ENCODE peak calls at places on chromosomes 4 and X, in seven cellular contexts. One of them, this sample, is unnamed.

GRCh38 chr4:38869511-38869910 is 1.9 kb downstream of the FAM114A1 start:
- DNase-seq in ELF-1: no peak
- DNase-seq in frontal cortex: no peak
- DNase-seq in left cardiac atrium: no peak
- DNase-seq in progenitor cell of endocrine pancreas: no peak
- DNase-seq in GM20000: no peak
- DNase-seq in A549: no peak
- DNase-seq in this sample: no peak

GRCh38 chrX:139093201-139093600 is 381.7 kb upstream of the FGF13 start:
- DNase-seq in progenitor cell of endocrine pancreas: no peak
- DNase-seq in A549: no peak
- DNase-seq in left cardiac atrium: no peak
- DNase-seq in ELF-1: no peak
- DNase-seq in GM20000: no peak
- DNase-seq in frontal cortex: no peak
- DNase-seq in this sample: no peak

GRCh38 chrX:150257348-150258175 is 105.6 kb upstream of the MAMLD1 start:
- DNase-seq in ELF-1: no peak
- DNase-seq in left cardiac atrium: no peak
- DNase-seq in A549: no peak
- DNase-seq in GM20000: no peak
- DNase-seq in progenitor cell of endocrine pancreas: no peak
- DNase-seq in frontal cortex: no peak
- DNase-seq in this sample: no peak

GRCh38 chr4:76434901-76435688 is at the start of gene SHROOM3:
- DNase-seq in A549: no peak
- DNase-seq in progenitor cell of endocrine pancreas: no peak
- DNase-seq in left cardiac atrium: no peak
- DNase-seq in ELF-1: peak
- DNase-seq in GM20000: no peak
- DNase-seq in frontal cortex: no peak
- DNase-seq in this sample: no peak

GRCh38 chrX:139213241-139213709 is 317.3 kb upstream of the F9 start:
- DNase-seq in ELF-1: peak
- DNase-seq in A549: no peak
- DNase-seq in frontal cortex: no peak
- DNase-seq in left cardiac atrium: no peak
- DNase-seq in progenitor cell of endocrine pancreas: no peak
- DNase-seq in GM20000: no peak
- DNase-seq in this sample: no peak

GRCh38 chr4:140071806-140072205 is 82.2 kb downstream of the MAML3 start:
- DNase-seq in A549: no peak
- DNase-seq in left cardiac atrium: peak
- DNase-seq in progenitor cell of endocrine pancreas: no peak
- DNase-seq in frontal cortex: no peak
- DNase-seq in GM20000: peak
- DNase-seq in ELF-1: no peak
- DNase-seq in this sample: no peak

GRCh38 chr4:102988429-102989020 is 31.0 kb downstream of the SLC9B1 start:
- DNase-seq in A549: no peak
- DNase-seq in left cardiac atrium: no peak
- DNase-seq in GM20000: peak
- DNase-seq in progenitor cell of endocrine pancreas: no peak
- DNase-seq in ELF-1: no peak
- DNase-seq in frontal cortex: no peak
- DNase-seq in this sample: no peak

GRCh38 chr4:40055379-40055872 is 1.2 kb upstream of the N4BP2 start:
- DNase-seq in left cardiac atrium: no peak
- DNase-seq in progenitor cell of endocrine pancreas: no peak
- DNase-seq in frontal cortex: peak
- DNase-seq in A549: no peak
- DNase-seq in GM20000: peak
- DNase-seq in ELF-1: no peak
- DNase-seq in this sample: peak

GRCh38 chr4:164109517-164109916 is 615.0 kb downstream of the TMA16 start:
- DNase-seq in left cardiac atrium: no peak
- DNase-seq in ELF-1: no peak
- DNase-seq in frontal cortex: no peak
- DNase-seq in A549: no peak
- DNase-seq in GM20000: no peak
- DNase-seq in progenitor cell of endocrine pancreas: no peak
- DNase-seq in this sample: no peak

GRCh38 chrX:129600981-129601424 is 53.8 kb downstream of the APLN start:
- DNase-seq in ELF-1: no peak
- DNase-seq in left cardiac atrium: no peak
- DNase-seq in frontal cortex: peak
- DNase-seq in progenitor cell of endocrine pancreas: no peak
- DNase-seq in GM20000: peak
- DNase-seq in A549: peak
- DNase-seq in this sample: peak